ENCODE peak calls at places on chromosomes 2 and 18, in ten cellular contexts. One of them, this sample, is unnamed. For H3K79me2, the result is how much of the 10 kb centered on the place peaks cover.

GRCh38 chr2:86017901-86018896 is 87.5 kb downstream of the POLR1A start:
- DNase-seq in OCI-LY7: no peak
- DNase-seq in mesendoderm: no peak
- DNase-seq in fibroblast of lung: peak
- DNase-seq in mammary epithelial cell: peak
- DNase-seq in GM23248: no peak
- DNase-seq in HepG2: no peak
- DNase-seq in GM23338: no peak
- DNase-seq in PC-9: peak
- DNase-seq in HCT116: no peak
- DNase-seq in this sample: peak

GRCh38 chr2:1970341-1970740 is 226.0 kb upstream of the PXDN start:
- DNase-seq in OCI-LY7: no peak
- DNase-seq in mesendoderm: no peak
- DNase-seq in fibroblast of lung: no peak
- DNase-seq in mammary epithelial cell: no peak
- DNase-seq in GM23248: no peak
- DNase-seq in HepG2: no peak
- DNase-seq in GM23338: no peak
- DNase-seq in PC-9: no peak
- DNase-seq in HCT116: no peak
- DNase-seq in this sample: no peak

GRCh38 chr18:58541137-58541788 is 87.6 kb downstream of the ALPK2 start:
- DNase-seq in OCI-LY7: no peak
- DNase-seq in mesendoderm: peak
- DNase-seq in fibroblast of lung: peak
- DNase-seq in mammary epithelial cell: no peak
- DNase-seq in GM23248: peak
- DNase-seq in HepG2: no peak
- DNase-seq in GM23338: peak
- DNase-seq in PC-9: no peak
- DNase-seq in HCT116: peak
- DNase-seq in this sample: no peak

GRCh38 chr2:155997538-155997937 is 335.0 kb downstream of the NR4A2 start:
- DNase-seq in OCI-LY7: no peak
- DNase-seq in mesendoderm: no peak
- DNase-seq in fibroblast of lung: peak
- DNase-seq in mammary epithelial cell: peak
- DNase-seq in GM23248: no peak
- DNase-seq in HepG2: no peak
- DNase-seq in GM23338: no peak
- DNase-seq in PC-9: no peak
- DNase-seq in HCT116: no peak
- DNase-seq in this sample: no peak

GRCh38 chr2:168118733-168119518 is 128.5 kb downstream of the STK39 start:
- DNase-seq in OCI-LY7: peak
- DNase-seq in mesendoderm: peak
- DNase-seq in fibroblast of lung: peak
- DNase-seq in mammary epithelial cell: peak
- DNase-seq in GM23248: peak
- DNase-seq in HepG2: peak
- DNase-seq in GM23338: peak
- DNase-seq in PC-9: peak
- DNase-seq in HCT116: peak
- DNase-seq in this sample: peak

GRCh38 chr18:7338846-7339245 is 108.0 kb downstream of the LRRC30 start:
- DNase-seq in OCI-LY7: no peak
- DNase-seq in mesendoderm: no peak
- DNase-seq in fibroblast of lung: no peak
- DNase-seq in mammary epithelial cell: peak
- DNase-seq in GM23248: no peak
- DNase-seq in HepG2: no peak
- DNase-seq in GM23338: no peak
- DNase-seq in PC-9: no peak
- DNase-seq in HCT116: no peak
- DNase-seq in this sample: no peak

GRCh38 chr2:196586511-196586991 is 53.0 kb upstream of the CCDC150 start:
- DNase-seq in OCI-LY7: no peak
- DNase-seq in mesendoderm: no peak
- DNase-seq in fibroblast of lung: peak
- DNase-seq in mammary epithelial cell: peak
- DNase-seq in GM23248: peak
- DNase-seq in HepG2: no peak
- DNase-seq in GM23338: no peak
- DNase-seq in PC-9: no peak
- DNase-seq in HCT116: no peak
- DNase-seq in this sample: peak

GRCh38 chr2:63408530-63408929 is 179.7 kb downstream of the WDPCP start:
- DNase-seq in OCI-LY7: no peak
- DNase-seq in mesendoderm: no peak
- DNase-seq in fibroblast of lung: no peak
- DNase-seq in mammary epithelial cell: peak
- DNase-seq in GM23248: no peak
- DNase-seq in HepG2: peak
- DNase-seq in GM23338: no peak
- DNase-seq in PC-9: no peak
- DNase-seq in HCT116: no peak
- DNase-seq in this sample: no peak

DNA sequence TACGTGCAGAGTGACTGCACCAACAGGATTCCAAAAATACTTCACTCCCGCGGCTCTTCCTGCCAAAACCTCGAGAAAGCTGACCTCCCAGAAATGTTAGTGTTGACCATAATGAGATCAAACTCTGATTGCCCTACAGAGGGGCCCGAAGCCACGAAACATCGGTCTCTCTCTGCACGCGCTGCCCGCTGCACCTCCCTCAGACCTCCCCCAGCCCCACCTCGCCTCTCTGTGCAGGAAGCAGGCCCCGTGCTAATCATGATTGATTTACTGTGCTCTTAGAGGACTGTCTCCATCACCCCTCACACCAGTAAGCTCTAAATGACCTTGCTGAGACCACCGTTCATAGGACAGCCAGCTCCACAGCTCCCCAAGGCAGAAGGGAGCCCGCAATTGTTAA is 376.0 kb upstream of the SALL3 start:
- DNase-seq in OCI-LY7: no peak
- DNase-seq in mesendoderm: no peak
- DNase-seq in fibroblast of lung: no peak
- DNase-seq in mammary epithelial cell: no peak
- DNase-seq in GM23248: no peak
- DNase-seq in HepG2: no peak
- DNase-seq in GM23338: no peak
- DNase-seq in PC-9: no peak
- DNase-seq in HCT116: no peak
- DNase-seq in this sample: no peak
- H3K79me2 ChIP-seq in OCI-LY7: under half
- H3K79me2 ChIP-seq in mesendoderm: under half
- H3K79me2 ChIP-seq in fibroblast of lung: under half
- H3K79me2 ChIP-seq in mammary epithelial cell: under half
- H3K79me2 ChIP-seq in GM23248: under half
- H3K79me2 ChIP-seq in HepG2: under half
- H3K79me2 ChIP-seq in GM23338: under half
- H3K79me2 ChIP-seq in PC-9: under half
- H3K79me2 ChIP-seq in HCT116: under half
- H3K79me2 ChIP-seq in this sample: under half

GRCh38 chr18:59898609-59899297 is 1.0 kb upstream of the PMAIP1 start:
- DNase-seq in OCI-LY7: no peak
- DNase-seq in mesendoderm: no peak
- DNase-seq in fibroblast of lung: peak
- DNase-seq in mammary epithelial cell: no peak
- DNase-seq in GM23248: no peak
- DNase-seq in HepG2: no peak
- DNase-seq in GM23338: no peak
- DNase-seq in PC-9: peak
- DNase-seq in HCT116: no peak
- DNase-seq in this sample: no peak

GRCh38 chr18:59899298-59900221 is at the start of gene PMAIP1:
- DNase-seq in OCI-LY7: peak
- DNase-seq in mesendoderm: peak
- DNase-seq in fibroblast of lung: peak
- DNase-seq in mammary epithelial cell: peak
- DNase-seq in GM23248: peak
- DNase-seq in HepG2: peak
- DNase-seq in GM23338: peak
- DNase-seq in PC-9: peak
- DNase-seq in HCT116: peak
- DNase-seq in this sample: peak

GRCh38 chr18:59902180-59902992 is 2.6 kb downstream of the PMAIP1 start:
- DNase-seq in OCI-LY7: peak
- DNase-seq in mesendoderm: no peak
- DNase-seq in fibroblast of lung: peak
- DNase-seq in mammary epithelial cell: peak
- DNase-seq in GM23248: peak
- DNase-seq in HepG2: no peak
- DNase-seq in GM23338: no peak
- DNase-seq in PC-9: peak
- DNase-seq in HCT116: no peak
- DNase-seq in this sample: peak

GRCh38 chr18:59898093-59898492 is 1.7 kb upstream of the PMAIP1 start:
- DNase-seq in OCI-LY7: no peak
- DNase-seq in mesendoderm: no peak
- DNase-seq in fibroblast of lung: no peak
- DNase-seq in mammary epithelial cell: no peak
- DNase-seq in GM23248: no peak
- DNase-seq in HepG2: no peak
- DNase-seq in GM23338: peak
- DNase-seq in PC-9: peak
- DNase-seq in HCT116: no peak
- DNase-seq in this sample: no peak

DNA sequence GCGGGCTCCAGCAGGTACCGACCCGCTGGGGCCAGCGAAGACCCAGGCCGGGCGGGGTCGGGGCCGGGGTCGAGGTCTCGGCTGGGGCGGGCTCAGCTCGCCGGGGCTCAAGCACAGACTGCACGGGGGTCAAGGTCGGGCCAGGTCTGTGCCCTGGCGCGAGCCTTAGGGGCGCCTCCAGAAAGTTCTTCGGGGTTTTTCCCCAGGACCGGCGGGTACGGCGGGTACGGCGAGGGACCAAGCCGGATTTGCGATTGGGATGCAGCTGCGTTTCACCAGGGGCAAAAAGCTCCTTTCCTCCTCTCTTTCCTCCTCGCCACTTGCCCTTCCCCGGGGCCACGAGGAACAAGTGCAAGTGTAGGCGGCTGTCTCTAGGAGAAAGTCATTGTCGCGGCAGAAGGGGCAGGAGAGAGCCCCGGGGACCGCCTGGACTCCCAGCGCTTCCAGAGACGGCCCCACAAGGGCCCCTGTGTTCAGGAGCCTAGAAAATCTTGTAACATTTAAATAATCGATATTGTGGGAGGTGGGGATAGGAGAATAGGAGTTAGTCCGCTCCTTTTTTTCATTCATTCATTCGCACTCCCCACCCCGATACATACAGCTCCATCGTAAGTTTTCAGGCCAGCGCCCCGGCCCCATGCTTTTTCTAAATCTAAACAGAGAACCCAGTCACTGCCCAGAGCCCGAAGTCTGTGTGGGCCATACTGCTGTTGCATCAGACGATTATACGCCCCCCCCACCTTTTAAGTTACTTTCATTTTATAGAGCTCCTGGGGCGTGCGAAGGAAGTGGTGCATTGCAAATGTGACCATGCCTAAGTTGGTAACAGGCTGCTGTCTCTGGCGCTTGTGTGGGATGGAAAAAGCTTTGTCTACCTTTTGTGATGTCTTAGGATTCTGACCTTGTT is 679 bp downstream of the PMAIP1 start:
- DNase-seq in OCI-LY7: peak
- DNase-seq in mesendoderm: peak
- DNase-seq in fibroblast of lung: peak
- DNase-seq in mammary epithelial cell: peak
- DNase-seq in GM23248: peak
- DNase-seq in HepG2: no peak
- DNase-seq in GM23338: peak
- DNase-seq in PC-9: peak
- DNase-seq in HCT116: no peak
- DNase-seq in this sample: peak
- H3K79me2 ChIP-seq in OCI-LY7: under half
- H3K79me2 ChIP-seq in mesendoderm: under half
- H3K79me2 ChIP-seq in fibroblast of lung: under half
- H3K79me2 ChIP-seq in mammary epithelial cell: half or more
- H3K79me2 ChIP-seq in GM23248: under half
- H3K79me2 ChIP-seq in HepG2: under half
- H3K79me2 ChIP-seq in GM23338: under half
- H3K79me2 ChIP-seq in PC-9: half or more
- H3K79me2 ChIP-seq in HCT116: under half
- H3K79me2 ChIP-seq in this sample: under half

GRCh38 chr2:112760149-112760548 is 4.3 kb downstream of the CKAP2L start:
- DNase-seq in OCI-LY7: no peak
- DNase-seq in mesendoderm: no peak
- DNase-seq in fibroblast of lung: no peak
- DNase-seq in mammary epithelial cell: no peak
- DNase-seq in GM23248: no peak
- DNase-seq in HepG2: no peak
- DNase-seq in GM23338: no peak
- DNase-seq in PC-9: no peak
- DNase-seq in HCT116: no peak
- DNase-seq in this sample: no peak
- H3K79me2 ChIP-seq in OCI-LY7: under half
- H3K79me2 ChIP-seq in mesendoderm: under half
- H3K79me2 ChIP-seq in fibroblast of lung: under half
- H3K79me2 ChIP-seq in mammary epithelial cell: half or more
- H3K79me2 ChIP-seq in GM23248: half or more
- H3K79me2 ChIP-seq in HepG2: under half
- H3K79me2 ChIP-seq in GM23338: under half
- H3K79me2 ChIP-seq in PC-9: under half
- H3K79me2 ChIP-seq in HCT116: under half
- H3K79me2 ChIP-seq in this sample: half or more

GRCh38 chr2:74554821-74555531 is 456 bp downstream of the DOK1 start:
- DNase-seq in OCI-LY7: peak
- DNase-seq in mesendoderm: peak
- DNase-seq in fibroblast of lung: peak
- DNase-seq in mammary epithelial cell: no peak
- DNase-seq in GM23248: peak
- DNase-seq in HepG2: no peak
- DNase-seq in GM23338: peak
- DNase-seq in PC-9: no peak
- DNase-seq in HCT116: no peak
- DNase-seq in this sample: peak

GRCh38 chr2:74556831-74557370 is 2.4 kb downstream of the DOK1 start:
- DNase-seq in OCI-LY7: no peak
- DNase-seq in mesendoderm: no peak
- DNase-seq in fibroblast of lung: no peak
- DNase-seq in mammary epithelial cell: no peak
- DNase-seq in GM23248: no peak
- DNase-seq in HepG2: no peak
- DNase-seq in GM23338: no peak
- DNase-seq in PC-9: no peak
- DNase-seq in HCT116: no peak
- DNase-seq in this sample: no peak

GRCh38 chr2:74555610-74556103 is 1.1 kb downstream of the DOK1 start:
- DNase-seq in OCI-LY7: no peak
- DNase-seq in mesendoderm: peak
- DNase-seq in fibroblast of lung: no peak
- DNase-seq in mammary epithelial cell: no peak
- DNase-seq in GM23248: no peak
- DNase-seq in HepG2: no peak
- DNase-seq in GM23338: peak
- DNase-seq in PC-9: no peak
- DNase-seq in HCT116: no peak
- DNase-seq in this sample: no peak

GRCh38 chr2:74553892-74554820 is at the start of the genes DOK1 and LOXL3:
- DNase-seq in OCI-LY7: peak
- DNase-seq in mesendoderm: peak
- DNase-seq in fibroblast of lung: peak
- DNase-seq in mammary epithelial cell: no peak
- DNase-seq in GM23248: peak
- DNase-seq in HepG2: peak
- DNase-seq in GM23338: peak
- DNase-seq in PC-9: peak
- DNase-seq in HCT116: no peak
- DNase-seq in this sample: peak

DNA sequence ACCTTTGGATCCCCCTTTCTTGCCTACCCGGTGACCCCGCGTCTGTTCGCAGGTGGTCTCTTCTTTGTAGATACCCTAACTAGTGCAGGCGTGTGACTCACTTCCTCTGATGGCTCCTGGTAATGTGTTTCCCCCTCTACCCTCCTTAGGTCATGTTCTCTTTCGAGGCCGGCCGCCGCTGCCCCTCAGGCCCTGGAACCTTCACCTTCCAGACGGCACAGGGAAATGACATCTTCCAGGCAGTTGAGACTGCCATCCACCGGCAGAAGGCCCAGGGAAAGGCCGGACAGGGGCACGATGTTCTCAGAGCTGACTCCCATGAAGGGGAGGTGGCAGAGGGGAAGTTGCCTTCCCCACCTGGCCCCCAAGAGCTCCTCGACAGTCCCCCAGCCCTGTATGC is 1.6 kb downstream of the DOK1 start:
- DNase-seq in OCI-LY7: no peak
- DNase-seq in mesendoderm: no peak
- DNase-seq in fibroblast of lung: no peak
- DNase-seq in mammary epithelial cell: no peak
- DNase-seq in GM23248: no peak
- DNase-seq in HepG2: no peak
- DNase-seq in GM23338: no peak
- DNase-seq in PC-9: no peak
- DNase-seq in HCT116: no peak
- DNase-seq in this sample: no peak
- H3K79me2 ChIP-seq in OCI-LY7: under half
- H3K79me2 ChIP-seq in mesendoderm: under half
- H3K79me2 ChIP-seq in fibroblast of lung: under half
- H3K79me2 ChIP-seq in mammary epithelial cell: under half
- H3K79me2 ChIP-seq in GM23248: under half
- H3K79me2 ChIP-seq in HepG2: under half
- H3K79me2 ChIP-seq in GM23338: under half
- H3K79me2 ChIP-seq in PC-9: under half
- H3K79me2 ChIP-seq in HCT116: under half
- H3K79me2 ChIP-seq in this sample: under half